ENCODE peak calls at places on chromosomes 11 and 22, in six cellular contexts. E, U, S, Q, Y and I are unnamed samples.

GRCh38 chr11:1967641-1968225 is 20.6 kb downstream of the MRPL23 start:
- DNase-seq in E (no peak), U (no peak), S (no peak), Q (no peak), Y (no peak), I (no peak)

GRCh38 chr11:99534812-99535211 is 514.1 kb downstream of the CNTN5 start:
- DNase-seq in E (peak; percentile 25), U (no peak), S (no peak), Q (no peak), Y (no peak), I (peak; percentile 33)

GRCh38 chr11:22711212-22711770 is 44.9 kb downstream of the GAS2 start:
- DNase-seq in E (no peak), U (no peak), S (no peak), Q (peak; percentile 82), Y (no peak), I (no peak)

GRCh38 chr11:132405728-132406127 is 1035.3 kb downstream of the NTM start:
- DNase-seq in E (no peak), U (no peak), S (no peak), Q (no peak), Y (no peak), I (no peak)

GRCh38 chr22:39622881-39623367 is 52.4 kb downstream of the CACNA1I start:
- DNase-seq in E (no peak), U (peak; percentile 84), S (no peak), Q (peak; percentile 11), Y (peak; percentile 83), I (no peak)

GRCh38 chr11:6321961-6322362 is 1.7 kb upstream of the CAVIN3 start:
- DNase-seq in E (peak; percentile 65), U (no peak), S (no peak), Q (peak; percentile 83), Y (peak; percentile 35), I (no peak)

GRCh38 chr11:46389450-46390330 is 1.9 kb downstream of the CHRM4 start:
- DNase-seq in E (peak; percentile 61), U (peak; percentile 87), S (no peak), Q (peak; percentile 59), Y (peak; percentile 73), I (no peak)

GRCh38 chr22:28464179-28464578 is 215.5 kb downstream of the TTC28 start:
- DNase-seq in E (no peak), U (no peak), S (no peak), Q (no peak), Y (no peak), I (no peak)

GRCh38 chr11:2186669-2187266 is 15.2 kb upstream of the TH start:
- DNase-seq in E (peak; percentile 10), U (no peak), S (no peak), Q (no peak), Y (peak; percentile 76), I (no peak)

GRCh38 chr11:61056981-61057380 is 45.3 kb upstream of the CD5 start:
- DNase-seq in E (no peak), U (no peak), S (no peak), Q (no peak), Y (no peak), I (no peak)

GRCh38 chr11:70331901-70332300 is 61.4 kb downstream of the PPFIA1 start:
- DNase-seq in E (no peak), U (no peak), S (no peak), Q (no peak), Y (no peak), I (no peak)

GRCh38 chr11:10846664-10847063 is 11.2 kb downstream of the ZBED5 start:
- DNase-seq in E (no peak), U (no peak), S (no peak), Q (no peak), Y (no peak), I (no peak)

GRCh38 chr22:39241632-39242388 is 3.0 kb downstream of the PDGFB start:
- DNase-seq in E (no peak), U (no peak), S (no peak), Q (no peak), Y (peak; percentile 64), I (no peak)

GRCh38 chr22:35995772-35996171 is 32.9 kb downstream of the RBFOX2 start:
- DNase-seq in E (peak; percentile 97), U (no peak), S (peak; percentile 71), Q (peak; percentile 18), Y (no peak), I (peak; percentile 91)

GRCh38 chr11:65946655-65947054 is 1.4 kb downstream of the TSGA10IP start:
- DNase-seq in E (no peak), U (no peak), S (no peak), Q (no peak), Y (no peak), I (no peak)

GRCh38 chr11:78714539-78714938 is 139.9 kb upstream of the NARS2 start:
- DNase-seq in E (no peak), U (no peak), S (no peak), Q (no peak), Y (no peak), I (no peak)

GRCh38 chr11:5004429-5005274 is 10.0 kb downstream of the OR51L1 start:
- DNase-seq in E (peak; percentile 64), U (no peak), S (peak; percentile 13), Q (peak; percentile 63), Y (peak; percentile 59), I (peak; percentile 20)

GRCh38 chr11:77250881-77251640 is 50.4 kb downstream of the GDPD4 start:
- DNase-seq in E (peak; percentile 63), U (no peak), S (peak; percentile 41), Q (peak; percentile 88), Y (no peak), I (no peak)

GRCh38 chr11:38191101-38191500 is 1593.1 kb upstream of the RAG2 start:
- DNase-seq in E (no peak), U (no peak), S (no peak), Q (no peak), Y (no peak), I (no peak)

GRCh38 chr11:62544521-62545436 is 1.8 kb downstream of the AHNAK start:
- DNase-seq in E (no peak), U (peak; percentile 71), S (no peak), Q (no peak), Y (peak; percentile 45), I (no peak)

GRCh38 chr22:37163618-37164534 is 14.2 kb upstream of the IL2RB start:
- DNase-seq in E (no peak), U (peak; percentile 92), S (no peak), Q (no peak), Y (peak; percentile 95), I (no peak)

GRCh38 chr11:130390071-130390758 is 38.2 kb downstream of the ADAMTS8 start:
- DNase-seq in E (peak; percentile 81), U (no peak), S (peak; percentile 47), Q (peak; percentile 48), Y (no peak), I (peak; percentile 31)

GRCh38 chr11:18310800-18311340 is 11.1 kb downstream of the HPS5 start:
- DNase-seq in E (peak; percentile 76), U (no peak), S (peak; percentile 60), Q (peak; percentile 95), Y (no peak), I (no peak)

GRCh38 chr22:31248965-31249940 is 37.2 kb downstream of the LIMK2 start:
- DNase-seq in E (no peak), U (no peak), S (no peak), Q (peak; percentile 48), Y (no peak), I (no peak)

GRCh38 chr22:39175127-39176066 is 22.9 kb upstream of the CBX7 start:
- DNase-seq in E (no peak), U (no peak), S (no peak), Q (no peak), Y (no peak), I (no peak)

GRCh38 chr11:26580929-26581328 is 8.9 kb upstream of the MUC15 start:
- DNase-seq in E (peak; percentile 54), U (no peak), S (no peak), Q (no peak), Y (no peak), I (peak; percentile 56)

GRCh38 chr11:63243533-63243932 is at the start of gene SLC22A25:
- DNase-seq in E (no peak), U (no peak), S (no peak), Q (no peak), Y (no peak), I (no peak)

GRCh38 chr11:95095858-95096587 is 6.4 kb downstream of the ENDOD1 start:
- DNase-seq in E (peak; percentile 52), U (no peak), S (no peak), Q (peak; percentile 41), Y (no peak), I (peak; percentile 52)

GRCh38 chr11:2652857-2653643 is 46.7 kb downstream of the KCNQ1OT1 start:
- DNase-seq in E (no peak), U (no peak), S (no peak), Q (no peak), Y (no peak), I (no peak)

GRCh38 chr22:46052331-46052771 is 75.4 kb upstream of the WNT7B start:
- DNase-seq in E (peak; percentile 7), U (no peak), S (no peak), Q (no peak), Y (no peak), I (no peak)